ENCODE peak calls at places on chromosomes 13 and 19, in six cellular contexts. Q, J, V, P, T and A are unnamed samples.

GRCh38 chr19:29861575-29861974 is 49.8 kb downstream of the CCNE1 start:
- DNase-seq in Q (no peak), J (no peak), V (no peak), P (no peak), T (no peak), A (no peak)

GRCh38 chr19:17052439-17052838 is 22.8 kb downstream of the HAUS8 start:
- DNase-seq in Q (no peak), J (peak), V (peak), P (peak), T (no peak), A (peak)

GRCh38 chr13:107043016-107043957 is 475.4 kb upstream of the ARGLU1 start:
- DNase-seq in Q (no peak), J (no peak), V (no peak), P (no peak), T (no peak), A (no peak)

GRCh38 chr19:42079886-42080763 is 4.2 kb downstream of the ZNF574 start:
- DNase-seq in Q (no peak), J (no peak), V (no peak), P (no peak), T (no peak), A (no peak)

GRCh38 chr19:607301-608154 is 17.8 kb downstream of the HCN2 start:
- DNase-seq in Q (no peak), J (no peak), V (no peak), P (no peak), T (no peak), A (no peak)

GRCh38 chr13:28455580-28456194 is 39.2 kb downstream of the FLT1 start:
- DNase-seq in Q (no peak), J (no peak), V (no peak), P (no peak), T (no peak), A (no peak)

GRCh38 chr19:4987286-4987685 is 18.4 kb downstream of the KDM4B start:
- DNase-seq in Q (peak), J (no peak), V (no peak), P (no peak), T (no peak), A (peak)

GRCh38 chr19:31770220-31770619 is 421.0 kb upstream of the TSHZ3 start:
- DNase-seq in Q (no peak), J (no peak), V (no peak), P (no peak), T (no peak), A (no peak)

GRCh38 chr13:28408235-28408848 is 86.6 kb downstream of the FLT1 start:
- DNase-seq in Q (no peak), J (peak), V (peak), P (peak), T (no peak), A (no peak)

GRCh38 chr13:41780736-41781708 is 179.9 kb downstream of the VWA8 start:
- DNase-seq in Q (no peak), J (peak), V (no peak), P (peak), T (peak), A (peak)

GRCh38 chr13:113853518-113854237 is 10.2 kb downstream of the GAS6 start:
- DNase-seq in Q (no peak), J (no peak), V (peak), P (peak), T (no peak), A (peak)

GRCh38 chr13:20404488-20405222 is 121.0 kb downstream of the CRYL1 start:
- DNase-seq in Q (no peak), J (no peak), V (no peak), P (no peak), T (no peak), A (no peak)

GRCh38 chr13:60869941-60870613 is 473.1 kb downstream of the TDRD3 start:
- DNase-seq in Q (no peak), J (no peak), V (no peak), P (no peak), T (no peak), A (no peak)

GRCh38 chr13:68046900-68047299 is 816.8 kb upstream of the PCDH9 start:
- DNase-seq in Q (no peak), J (peak), V (no peak), P (no peak), T (no peak), A (no peak)

GRCh38 chr19:51473009-51473707 is 5.2 kb upstream of the CEACAM18 start:
- DNase-seq in Q (peak), J (peak), V (peak), P (peak), T (peak), A (peak)

GRCh38 chr13:79870766-79871165 is 389.8 kb downstream of the NDFIP2 start:
- DNase-seq in Q (no peak), J (peak), V (no peak), P (no peak), T (no peak), A (peak)

GRCh38 chr13:75785130-75785529 is 149.0 kb downstream of the LMO7 start:
- DNase-seq in Q (no peak), J (peak), V (no peak), P (no peak), T (no peak), A (peak)

GRCh38 chr13:46295531-46296464 is 84.1 kb downstream of the LRRC63 start:
- DNase-seq in Q (no peak), J (peak), V (no peak), P (no peak), T (peak), A (peak)

GRCh38 chr13:92510416-92510815 is 716.2 kb upstream of the GPC6 start:
- DNase-seq in Q (no peak), J (peak), V (no peak), P (no peak), T (peak), A (peak)

GRCh38 chr19:46035986-46036744 is 4.6 kb downstream of the IGFL4 start:
- DNase-seq in Q (no peak), J (no peak), V (no peak), P (no peak), T (no peak), A (no peak)

GRCh38 chr19:41688098-41688497 is at the start of gene CEACAM7:
- DNase-seq in Q (no peak), J (no peak), V (no peak), P (no peak), T (no peak), A (no peak)

GRCh38 chr19:46147791-46148288 is at the start of gene IGFL2:
- DNase-seq in Q (peak), J (peak), V (no peak), P (no peak), T (no peak), A (peak)

GRCh38 chr13:109737606-109738005 is 48.8 kb downstream of the IRS2 start:
- DNase-seq in Q (no peak), J (no peak), V (no peak), P (no peak), T (peak), A (no peak)

GRCh38 chr13:30151398-30151797 is 156.0 kb downstream of the KATNAL1 start:
- DNase-seq in Q (no peak), J (no peak), V (no peak), P (no peak), T (no peak), A (no peak)

GRCh38 chr19:45515807-45516401 is 8.6 kb downstream of the VASP start:
- DNase-seq in Q (no peak), J (no peak), V (no peak), P (no peak), T (no peak), A (no peak)

GRCh38 chr13:71672527-71672926 is 194.5 kb downstream of the DACH1 start:
- DNase-seq in Q (no peak), J (peak), V (no peak), P (no peak), T (no peak), A (no peak)

GRCh38 chr19:35040474-35040825 is 1.1 kb upstream of the HPN start:
- DNase-seq in Q (no peak), J (no peak), V (peak), P (no peak), T (no peak), A (no peak)
- H3K4me3 ChIP-seq in Q (peak), J (no peak), V (no peak), P (peak), T (no peak), A (no peak)

GRCh38 chr19:56142897-56143434 is 1.9 kb downstream of the ZNF444 start:
- DNase-seq in Q (no peak), J (no peak), V (no peak), P (no peak), T (no peak), A (no peak)
- H3K4me3 ChIP-seq in Q (peak), J (no peak), V (no peak), P (no peak), T (no peak), A (no peak)

DNA sequence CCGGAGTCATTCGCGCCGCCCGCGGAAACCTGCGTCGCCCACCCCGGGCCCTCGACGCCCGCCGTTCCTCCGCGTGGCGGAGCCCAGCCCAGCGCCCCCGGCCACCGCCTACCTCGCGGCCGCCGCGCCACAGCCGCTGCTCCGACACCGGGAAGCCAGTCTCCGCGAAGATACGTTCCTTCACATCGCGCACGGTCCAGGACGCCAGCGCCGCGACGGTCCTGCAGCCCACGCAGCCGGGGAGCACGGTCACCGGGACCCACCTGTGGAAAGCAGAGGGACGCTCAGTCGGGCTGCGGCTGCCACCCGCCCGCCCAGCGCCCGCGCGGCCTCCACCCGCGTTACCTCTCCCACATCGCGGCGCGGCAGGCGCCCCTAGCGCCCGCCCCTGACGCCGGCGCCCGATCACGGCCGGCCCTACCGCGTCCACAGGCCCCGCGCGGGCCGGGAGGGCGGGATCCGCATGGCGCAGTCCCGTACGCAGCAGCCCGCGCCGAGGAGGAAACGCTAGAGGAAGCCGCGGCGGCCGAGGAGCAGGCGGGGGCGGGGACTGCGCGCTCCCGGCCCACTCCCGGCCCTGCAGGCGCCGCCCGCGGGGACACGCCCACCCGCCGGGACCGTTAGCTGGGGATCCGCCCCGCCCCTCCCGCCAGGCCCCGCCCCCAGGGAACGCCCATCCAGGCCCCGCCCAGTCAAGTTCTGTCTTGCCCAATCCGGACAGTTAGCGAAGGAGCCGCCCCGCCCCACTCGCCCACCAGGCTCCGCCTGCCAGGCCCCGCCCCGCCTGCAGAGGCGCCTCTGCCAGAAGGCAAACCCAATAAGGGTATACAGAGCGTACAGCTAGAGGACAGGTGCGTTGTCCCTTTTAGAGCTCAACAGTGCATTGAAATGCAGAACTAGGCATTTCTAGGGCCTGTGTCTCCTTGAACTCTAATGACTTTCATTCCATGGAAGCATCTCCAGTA is 58.2 kb downstream of the SACS start:
- DNase-seq in Q (peak), J (peak), V (peak), P (peak), T (peak), A (peak)
- H3K4me3 ChIP-seq in Q (peak), J (peak), V (peak), P (peak), T (peak), A (peak)

DNA sequence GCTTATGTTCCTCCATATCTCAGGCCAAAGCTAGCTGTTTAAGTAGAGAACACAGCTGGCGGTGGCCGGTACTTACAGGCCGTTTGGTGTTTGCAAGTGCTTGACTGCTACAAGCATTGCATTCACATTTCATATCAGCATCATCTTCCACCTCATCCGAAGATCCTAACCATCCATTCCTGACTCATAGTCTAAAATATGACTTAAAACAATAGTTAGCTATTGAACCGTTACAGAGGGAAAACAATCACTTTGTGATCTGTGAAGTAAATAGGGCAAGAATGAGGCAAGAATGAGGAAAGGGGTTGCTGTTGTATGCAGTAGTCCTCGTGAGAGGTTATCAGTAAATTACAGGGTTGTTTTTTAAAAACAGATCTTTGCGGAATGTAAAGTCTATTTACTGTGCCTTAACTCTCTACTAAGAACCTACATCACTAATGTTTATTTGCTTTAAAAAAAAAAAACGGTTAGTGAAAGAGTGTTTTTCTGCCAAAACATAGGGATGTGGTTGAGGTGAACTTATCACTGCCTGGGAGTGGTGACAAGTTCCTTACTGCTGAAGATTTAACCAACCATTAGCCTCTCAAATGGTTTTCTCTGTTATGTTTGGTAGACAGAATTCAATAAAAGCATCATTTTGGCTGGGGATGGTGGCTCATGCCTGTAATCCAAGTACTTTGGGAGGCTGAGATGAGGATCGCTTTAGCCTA is 21.6 kb upstream of the WDR88 start:
- DNase-seq in Q (no peak), J (peak), V (peak), P (no peak), T (no peak), A (peak)
- H3K4me3 ChIP-seq in Q (no peak), J (no peak), V (no peak), P (no peak), T (no peak), A (no peak)

GRCh38 chr13:40480915-40481525 is 185.4 kb downstream of the FOXO1 start:
- DNase-seq in Q (no peak), J (no peak), V (no peak), P (no peak), T (no peak), A (no peak)

GRCh38 chr13:40478775-40479174 is 187.7 kb downstream of the FOXO1 start:
- DNase-seq in Q (no peak), J (no peak), V (no peak), P (no peak), T (no peak), A (no peak)

GRCh38 chr13:40477623-40478608 is 188.5 kb downstream of the FOXO1 start:
- DNase-seq in Q (no peak), J (peak), V (peak), P (peak), T (no peak), A (peak)

GRCh38 chr13:40479196-40479845 is 187.1 kb downstream of the FOXO1 start:
- DNase-seq in Q (no peak), J (no peak), V (no peak), P (no peak), T (no peak), A (no peak)

DNA sequence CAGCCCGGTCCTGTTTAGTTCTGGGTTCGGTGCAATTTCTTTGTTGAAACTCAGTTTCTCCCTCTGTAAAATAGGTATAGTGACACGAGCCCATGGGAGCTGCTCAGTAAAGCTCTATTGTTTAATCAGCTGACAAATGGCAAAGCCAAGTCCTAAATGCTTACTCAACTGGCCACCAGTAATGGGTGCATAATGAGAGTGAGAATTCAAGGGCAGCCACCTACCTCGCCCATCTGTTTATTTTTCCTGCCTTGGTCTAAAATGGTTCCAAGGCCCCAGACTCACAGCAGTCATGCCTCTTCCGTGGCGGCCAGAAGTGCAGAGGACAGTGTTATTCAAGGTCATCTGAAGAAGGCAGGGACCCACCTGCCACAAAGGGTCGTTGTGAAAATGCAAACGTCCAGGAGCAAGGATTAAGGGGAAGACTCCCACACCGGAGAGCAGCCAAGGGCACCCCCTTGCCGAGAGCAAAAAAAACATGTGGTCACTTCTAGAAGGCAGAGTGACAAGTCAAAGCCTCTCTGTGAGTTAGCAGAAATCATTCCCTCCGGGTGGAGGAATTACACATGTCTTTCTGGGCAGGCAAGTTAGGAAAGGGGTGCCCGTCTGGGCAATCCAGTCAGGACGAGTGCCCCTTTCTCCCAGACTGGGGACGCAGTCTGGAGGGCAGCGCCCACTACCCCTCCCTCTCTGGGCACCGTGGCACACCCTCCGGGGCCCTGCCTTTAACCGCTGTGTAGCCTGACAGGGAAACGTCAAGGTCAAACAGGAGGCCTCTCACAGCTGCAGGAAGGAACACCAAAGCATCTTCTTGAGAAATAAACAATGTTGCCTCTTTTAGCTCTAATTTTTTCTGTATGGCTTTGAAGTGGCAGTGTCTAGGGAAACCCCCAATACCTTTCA is 186.2 kb downstream of the FOXO1 start:
- DNase-seq in Q (no peak), J (no peak), V (no peak), P (no peak), T (no peak), A (no peak)
- H3K4me3 ChIP-seq in Q (no peak), J (no peak), V (no peak), P (no peak), T (no peak), A (no peak)

DNA sequence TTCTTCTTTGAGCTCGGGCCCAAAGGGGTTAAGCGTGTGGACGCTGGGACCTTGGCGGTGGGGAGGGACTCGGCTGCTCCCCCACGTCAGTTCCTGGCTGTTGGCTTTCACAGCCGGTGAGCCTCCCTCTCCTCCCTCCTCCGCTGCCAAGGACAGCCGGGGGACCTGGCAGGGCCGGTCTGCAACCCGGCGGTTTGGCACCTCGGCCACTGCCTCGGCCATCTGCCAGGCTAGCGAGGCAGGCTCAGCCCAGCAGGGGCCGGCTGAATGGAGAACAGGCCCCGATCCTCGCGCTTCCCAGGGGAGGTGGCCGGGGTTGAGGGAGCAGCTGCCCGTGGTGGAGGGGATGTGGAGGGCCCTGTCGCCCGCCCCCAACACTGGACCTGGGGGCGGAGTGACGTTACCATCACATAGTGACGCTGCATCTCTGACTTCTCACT is 5.0 kb downstream of the TLE5 start:
- DNase-seq in Q (no peak), J (peak), V (peak), P (peak), T (peak), A (peak)
- H3K4me3 ChIP-seq in Q (no peak), J (no peak), V (no peak), P (no peak), T (no peak), A (no peak)

GRCh38 chr13:77460195-77460594 is 75.3 kb upstream of the SCEL start:
- DNase-seq in Q (no peak), J (peak), V (no peak), P (no peak), T (no peak), A (peak)
- H3K4me3 ChIP-seq in Q (no peak), J (no peak), V (no peak), P (no peak), T (no peak), A (no peak)

GRCh38 chr19:43700368-43701015 is 15.4 kb upstream of the IRGC start:
- DNase-seq in Q (no peak), J (peak), V (peak), P (peak), T (peak), A (peak)
- H3K4me3 ChIP-seq in Q (no peak), J (peak), V (no peak), P (no peak), T (no peak), A (peak)

GRCh38 chr19:15666883-15667282 is 6.0 kb upstream of the CYP4F12 start:
- DNase-seq in Q (no peak), J (no peak), V (no peak), P (no peak), T (no peak), A (no peak)
- H3K4me3 ChIP-seq in Q (no peak), J (no peak), V (no peak), P (no peak), T (no peak), A (no peak)

GRCh38 chr19:13024958-13025653 is 29.8 kb downstream of the NFIX start:
- DNase-seq in Q (no peak), J (no peak), V (no peak), P (no peak), T (no peak), A (no peak)
- H3K4me3 ChIP-seq in Q (no peak), J (peak), V (peak), P (peak), T (peak), A (peak)